ENCODE peak calls at places on chromosomes 12 and 14, in nine cellular contexts. K is T-helper 1 cell, H is NCI-H146, E is M059J, J is fibroblast of lung, Z is left colon, D is AG20443, L is HS-27A, G is AG10803. W is an unnamed sample.

GRCh38 chr14:81234268-81234667 is 13.5 kb upstream of the GTF2A1 start:
- DNase-seq in K (no peak), D (no peak), Z (no peak), J (peak; percentile 14), E (no peak), G (no peak), H (no peak), L (no peak), W (no peak)

GRCh38 chr12:94563261-94563660 is 87.1 kb downstream of the TMCC3 start:
- DNase-seq in G (peak; percentile 23), J (peak; percentile 25), E (no peak), Z (no peak), L (no peak), D (no peak), H (no peak), K (no peak), W (peak; percentile 96)

GRCh38 chr12:124231980-124232653 is 62.8 kb upstream of the RFLNA start:
- DNase-seq in D (no peak), Z (peak; percentile 74), H (peak; percentile 96), L (no peak), J (no peak), G (no peak), K (no peak), E (peak; percentile 58), W (peak; percentile 61)

GRCh38 chr14:85483037-85483436 is 46.9 kb upstream of the FLRT2 start:
- DNase-seq in G (peak; percentile 18), H (no peak), D (no peak), Z (no peak), L (no peak), K (no peak), J (no peak), E (no peak), W (no peak)

GRCh38 chr12:52093346-52093745 is 13.8 kb downstream of the SMIM41 start:
- DNase-seq in G (no peak), J (no peak), K (no peak), L (no peak), E (no peak), H (no peak), D (no peak), Z (no peak), W (no peak)

GRCh38 chr12:6950944-6951540 is at the start of gene PTPN6:
- DNase-seq in K (no peak), J (no peak), D (no peak), H (no peak), E (no peak), L (no peak), Z (peak; percentile 73), G (no peak), W (no peak)

GRCh38 chr14:54040851-54041250 is 84.2 kb upstream of the BMP4 start:
- DNase-seq in G (no peak), H (no peak), J (no peak), D (no peak), K (no peak), E (peak; percentile 11), Z (no peak), L (peak; percentile 69), W (no peak)

GRCh38 chr12:119715268-119715620 is 47.3 kb downstream of the PRKAB1 start:
- DNase-seq in K (no peak), G (no peak), E (peak; percentile 29), Z (no peak), D (no peak), J (peak; percentile 13), L (no peak), H (no peak), W (no peak)

GRCh38 chr12:110270125-110270962 is 10.7 kb upstream of the ATP2A2 start:
- DNase-seq in Z (no peak), H (peak; percentile 96), D (peak; percentile 53), L (no peak), E (peak; percentile 81), J (peak; percentile 62), K (no peak), G (peak; percentile 70), W (peak; percentile 95)

GRCh38 chr14:22300646-22301045 is 288.4 kb downstream of the DAD1 start:
- DNase-seq in H (no peak), D (no peak), G (no peak), E (no peak), Z (no peak), K (no peak), J (no peak), L (no peak), W (no peak)

W was measured in myocyte.